ENCODE peak calls at places on chromosomes 4 and X, in five cellular contexts. O, Q, R, V and B are unnamed samples.

GRCh38 chr4:130043796-130044195 is 947.8 kb downstream of the C4orf33 start:
- DNase-seq in O (no peak), Q (no peak), R (no peak), V (peak), B (no peak)

GRCh38 chrX:12526296-12526695 is 264.9 kb upstream of the PRPS2 start:
- DNase-seq in O (no peak), Q (no peak), R (no peak), V (no peak), B (no peak)

GRCh38 chr4:144820706-144821105 is 174.8 kb downstream of the HHIP start:
- DNase-seq in O (no peak), Q (no peak), R (no peak), V (peak), B (no peak)

GRCh38 chr4:1447676-1448588 is 41.7 kb upstream of the NKX1-1 start:
- DNase-seq in O (no peak), Q (no peak), R (no peak), V (no peak), B (no peak)

GRCh38 chr4:147725673-147726072 is 6.2 kb upstream of the ARHGAP10 start:
- DNase-seq in O (no peak), Q (no peak), R (no peak), V (peak), B (no peak)

GRCh38 chr4:32087211-32087610 is 1367.0 kb downstream of the PCDH7 start:
- DNase-seq in O (no peak), Q (no peak), R (no peak), V (no peak), B (no peak)

GRCh38 chr4:38591617-38592337 is 72.2 kb upstream of the KLF3 start:
- DNase-seq in O (no peak), Q (no peak), R (no peak), V (peak), B (no peak)

GRCh38 chr4:149164282-149164681 is 651.4 kb downstream of the IQCM start:
- DNase-seq in O (no peak), Q (no peak), R (no peak), V (peak), B (no peak)

GRCh38 chr4:24795666-24796381 is 451 bp downstream of the SOD3 start:
- DNase-seq in O (no peak), Q (no peak), R (no peak), V (no peak), B (no peak)

GRCh38 chrX:149286940-149287349 is 218.2 kb downstream of the IDS start:
- DNase-seq in O (peak), Q (no peak), R (no peak), V (peak), B (no peak)

GRCh38 chr4:76943129-76943620 is 6.4 kb upstream of the SEPTIN11 start:
- DNase-seq in O (no peak), Q (no peak), R (no peak), V (peak), B (no peak)

GRCh38 chr4:121936101-121936500 is 15.8 kb downstream of the TRPC3 start:
- DNase-seq in O (no peak), Q (no peak), R (no peak), V (no peak), B (no peak)

GRCh38 chrX:4091046-4091760 is 377.8 kb upstream of the PRKX start:
- DNase-seq in O (no peak), Q (no peak), R (no peak), V (no peak), B (no peak)

GRCh38 chr4:122759639-122760310 is 27.3 kb downstream of the BBS12 start:
- DNase-seq in O (no peak), Q (no peak), R (no peak), V (no peak), B (no peak)

GRCh38 chr4:177220376-177220775 is 89.3 kb upstream of the NEIL3 start:
- DNase-seq in O (no peak), Q (no peak), R (no peak), V (peak), B (no peak)

GRCh38 chr4:61027939-61028338 is 172.2 kb upstream of the ADGRL3 start:
- DNase-seq in O (no peak), Q (no peak), R (no peak), V (no peak), B (no peak)

DNA sequence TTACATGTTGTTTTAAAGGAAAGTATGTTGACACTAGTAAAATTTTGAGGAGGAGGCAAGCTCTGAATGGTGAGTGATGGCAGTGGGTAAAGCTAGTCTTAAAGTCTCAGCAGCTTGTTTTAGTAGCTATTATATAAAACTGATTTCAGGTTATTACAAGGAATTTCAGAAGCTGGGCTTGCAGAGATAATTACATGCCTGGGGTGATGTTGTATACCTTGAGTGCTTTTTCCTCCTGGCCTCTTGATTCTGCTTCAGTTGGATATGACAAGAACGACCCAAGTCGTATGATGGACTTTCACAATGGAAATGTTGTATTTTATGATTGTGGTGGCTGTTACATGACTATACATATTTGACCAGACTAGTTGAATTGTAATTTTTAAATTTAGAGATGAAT is 175.5 kb upstream of the ADGRL3 start:
- DNase-seq in O (no peak), Q (no peak), R (no peak), V (no peak), B (no peak)
- TF ChIP-seq CTCF in O (no peak), Q (no peak), R (no peak), V (no peak), B (no peak)

GRCh38 chrX:70554081-70554480 is 109.4 kb downstream of the DLG3 start:
- DNase-seq in O (no peak), Q (no peak), R (no peak), V (peak), B (no peak)
- TF ChIP-seq CTCF in O (peak), Q (peak), R (no peak), V (peak), B (no peak)

DNA sequence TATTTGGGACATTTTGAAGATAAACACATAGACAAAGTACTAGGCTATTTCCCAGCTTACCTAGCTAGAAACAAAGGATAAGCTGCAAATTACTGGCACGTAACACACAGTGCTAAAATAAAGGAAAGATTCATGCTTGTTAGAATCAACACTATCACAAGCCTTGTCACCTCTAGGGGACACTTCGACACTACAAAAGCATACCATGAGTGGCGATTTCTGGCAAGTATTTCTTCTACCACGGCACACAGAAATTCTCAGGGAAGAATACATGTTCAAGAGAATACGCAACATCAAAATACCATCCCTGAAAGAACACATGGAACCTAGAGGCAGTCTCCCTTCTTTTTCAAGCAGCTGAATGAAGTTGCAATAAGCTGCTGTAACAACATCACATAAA is 5.1 kb downstream of the MECP2 start:
- DNase-seq in O (no peak), Q (no peak), R (no peak), V (no peak), B (no peak)
- TF ChIP-seq CTCF in O (no peak), Q (no peak), R (no peak), V (no peak), B (no peak)

GRCh38 chr4:118684873-118685811 is at the start of gene METTL14:
- DNase-seq in O (peak), Q (peak), R (peak), V (peak), B (peak)
- TF ChIP-seq CTCF in O (peak), Q (peak), R (no peak), V (peak), B (peak)